ENCODE peak calls at places on chromosome 10, in six cellular contexts. I, Y, E, L, Z and T are unnamed samples.

GRCh38 chr10:58477122-58477521 is 35.5 kb upstream of the BICC1 start:
- DNase-seq in I (peak; percentile 39), Y (peak; percentile 70), E (no peak), L (no peak), Z (peak; percentile 91), T (no peak)

GRCh38 chr10:113021268-113022028 is 71.4 kb downstream of the TCF7L2 start:
- DNase-seq in I (no peak), Y (peak; percentile 87), E (no peak), L (no peak), Z (no peak), T (no peak)

GRCh38 chr10:84243759-84244158 is 1.1 kb upstream of the RGR start:
- DNase-seq in I (no peak), Y (no peak), E (no peak), L (no peak), Z (no peak), T (no peak)

GRCh38 chr10:124911124-124912051 is 30.5 kb upstream of the ZRANB1 start:
- DNase-seq in I (peak; percentile 13), Y (no peak), E (no peak), L (no peak), Z (peak; percentile 78), T (no peak)

GRCh38 chr10:71133710-71134686 is 78.4 kb upstream of the UNC5B start:
- DNase-seq in I (no peak), Y (peak; percentile 44), E (no peak), L (no peak), Z (no peak), T (no peak)

GRCh38 chr10:4720463-4720862 is 105.5 kb upstream of the AKR1E2 start:
- DNase-seq in I (no peak), Y (no peak), E (no peak), L (no peak), Z (peak; percentile 57), T (no peak)

GRCh38 chr10:60167056-60167455 is 222.6 kb downstream of the ANK3 start:
- DNase-seq in I (no peak), Y (no peak), E (no peak), L (no peak), Z (no peak), T (no peak)

GRCh38 chr10:98446121-98446655 is 547 bp downstream of the HPS1 start:
- DNase-seq in I (no peak), Y (no peak), E (peak; percentile 35), L (peak; percentile 49), Z (peak; percentile 33), T (no peak)

GRCh38 chr10:132139526-132139925 is 47.2 kb upstream of the DPYSL4 start:
- DNase-seq in I (no peak), Y (peak; percentile 53), E (no peak), L (peak; percentile 12), Z (no peak), T (peak; percentile 10)

GRCh38 chr10:105017116-105017515 is 376.0 kb downstream of the SORCS3 start:
- DNase-seq in I (no peak), Y (no peak), E (no peak), L (no peak), Z (peak; percentile 67), T (no peak)

GRCh38 chr10:71314028-71314693 is 4.9 kb upstream of the SLC29A3 start:
- DNase-seq in I (peak; percentile 48), Y (no peak), E (no peak), L (no peak), Z (peak; percentile 19), T (no peak)

GRCh38 chr10:60098676-60099601 is 192.6 kb upstream of the CCDC6 start:
- DNase-seq in I (no peak), Y (no peak), E (peak; percentile 26), L (peak; percentile 21), Z (no peak), T (no peak)

GRCh38 chr10:73871915-73872710 is 2.2 kb downstream of the CAMK2G start:
- DNase-seq in I (no peak), Y (no peak), E (peak; percentile 88), L (no peak), Z (no peak), T (no peak)

GRCh38 chr10:69731698-69732097 is 70.0 kb upstream of the COL13A1 start:
- DNase-seq in I (no peak), Y (no peak), E (no peak), L (no peak), Z (no peak), T (no peak)

GRCh38 chr10:26556756-26557640 is 118.9 kb downstream of the APBB1IP start:
- DNase-seq in I (no peak), Y (no peak), E (no peak), L (no peak), Z (peak; percentile 40), T (no peak)

GRCh38 chr10:107814865-107815487 is 650.5 kb upstream of the SORCS1 start:
- DNase-seq in I (peak; percentile 38), Y (no peak), E (peak; percentile 72), L (peak; percentile 68), Z (peak; percentile 47), T (no peak)

GRCh38 chr10:35639651-35640311 is 2.3 kb downstream of the FZD8 start:
- DNase-seq in I (peak; percentile 19), Y (peak; percentile 69), E (peak; percentile 28), L (peak; percentile 68), Z (peak; percentile 54), T (no peak)
- TF ChIP-seq CTCF in I (no peak), Y (no peak), E (no peak), L (no peak), Z (peak; percentile 45), T (no peak)

GRCh38 chr10:17412323-17412722 is 42.1 kb downstream of the ST8SIA6 start:
- DNase-seq in I (no peak), Y (no peak), E (no peak), L (no peak), Z (no peak), T (no peak)
- TF ChIP-seq CTCF in I (no peak), Y (no peak), E (no peak), L (no peak), Z (no peak), T (no peak)

DNA sequence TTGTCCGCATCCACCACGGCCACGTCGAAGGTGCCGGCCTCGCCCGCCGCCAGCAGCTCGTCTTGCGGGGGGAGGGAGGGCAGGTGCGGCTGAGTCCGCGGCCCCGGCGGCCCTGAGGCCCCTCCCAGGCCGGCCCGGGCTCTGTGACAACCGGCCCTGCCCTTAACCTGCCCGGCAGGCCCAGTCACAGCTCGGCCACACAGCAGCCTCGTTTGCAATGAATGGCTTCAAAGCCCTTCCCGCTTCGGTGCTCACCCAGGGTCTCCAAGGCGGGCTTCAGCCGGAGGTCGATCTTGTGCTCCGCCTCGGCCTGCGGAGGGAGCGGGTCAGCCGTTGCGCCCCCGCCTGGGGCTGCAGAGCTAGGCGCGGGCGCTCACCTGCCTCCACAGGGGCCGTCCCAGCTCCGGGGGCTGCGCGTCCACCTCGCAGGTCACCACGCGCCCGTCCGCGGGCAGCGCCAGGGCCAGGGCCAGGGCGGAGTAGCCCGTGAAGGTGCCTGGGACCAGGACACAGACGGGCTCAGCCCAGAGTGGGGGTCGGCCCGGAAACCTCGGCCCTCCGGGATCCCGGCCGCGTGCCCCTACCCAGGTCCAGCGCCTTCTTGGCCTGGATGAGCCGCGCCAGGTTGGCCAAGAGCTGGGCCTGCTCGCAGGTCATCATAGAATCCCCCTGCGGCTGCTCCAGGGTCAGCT is 928 bp downstream of the COMTD1 start:
- DNase-seq in I (no peak), Y (no peak), E (no peak), L (peak; percentile 62), Z (no peak), T (no peak)
- TF ChIP-seq CTCF in I (no peak), Y (no peak), E (no peak), L (no peak), Z (no peak), T (no peak)

GRCh38 chr10:114403545-114404161 is 649 bp downstream of the AFAP1L2 start:
- DNase-seq in I (no peak), Y (no peak), E (peak; percentile 34), L (peak; percentile 35), Z (no peak), T (no peak)
- TF ChIP-seq CTCF in I (no peak), Y (no peak), E (no peak), L (no peak), Z (peak; percentile 26), T (no peak)

DNA sequence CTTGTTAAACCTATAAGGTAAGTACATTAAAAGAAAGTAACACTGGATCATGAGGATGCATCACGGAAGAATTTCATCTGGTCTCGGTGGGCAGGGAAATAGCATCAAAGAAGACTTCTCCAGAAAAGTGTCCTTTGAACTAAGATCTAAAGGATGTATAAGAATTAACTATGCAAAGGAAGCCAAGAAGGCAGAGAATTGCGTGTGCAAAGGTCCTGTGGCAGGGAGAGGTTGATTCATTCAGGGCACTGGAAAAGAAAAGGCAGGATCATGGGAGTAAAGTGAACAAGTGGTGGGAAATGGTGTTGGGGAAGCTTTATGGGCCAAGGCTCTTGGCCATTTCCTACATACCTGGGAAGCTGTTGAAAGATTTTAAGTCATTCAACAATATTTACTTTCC is 288.3 kb downstream of the SFMBT2 start:
- DNase-seq in I (no peak), Y (no peak), E (no peak), L (no peak), Z (no peak), T (no peak)
- TF ChIP-seq CTCF in I (no peak), Y (no peak), E (no peak), L (no peak), Z (no peak), T (no peak)

DNA sequence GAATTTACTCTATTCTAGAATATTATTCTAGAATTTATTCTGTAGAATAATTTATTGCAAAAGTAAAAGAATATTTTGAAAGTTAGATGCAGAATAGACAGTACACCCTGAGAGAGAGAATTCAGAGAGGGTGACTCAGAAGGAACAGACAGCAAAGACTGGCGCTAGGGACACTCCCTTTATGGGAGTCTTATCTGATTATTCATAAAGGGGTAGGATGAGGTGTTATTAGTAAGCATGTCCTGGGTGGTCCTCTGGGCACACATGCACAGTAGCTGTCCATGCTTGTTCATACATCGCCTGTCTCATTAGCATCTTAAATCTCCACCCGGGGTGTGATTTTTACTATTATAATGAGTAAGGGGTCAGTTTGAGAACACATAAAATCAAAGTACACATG is 100.1 kb downstream of the XPNPEP1 start:
- DNase-seq in I (no peak), Y (no peak), E (no peak), L (no peak), Z (no peak), T (no peak)
- TF ChIP-seq CTCF in I (no peak), Y (no peak), E (no peak), L (no peak), Z (no peak), T (no peak)